ENCODE peak calls at places on chromosomes 11 and 22, in ten cellular contexts. F is GM20000; S is GM13976; T is psoas muscle; P is CD4-positive, alpha-beta T cell; W is AG04450; C is HCT116; Y is nephron progenitor cell; Q is B cell; M is kidney. E is an unnamed sample.

GRCh38 chr22:37068859-37069258 is 17.3 kb downstream of the KCTD17 start:
- DNase-seq in F (no peak), Q (no peak), W (no peak), M (no peak), T (no peak), C (no peak), S (no peak), Y (peak), P (no peak), E (no peak)

GRCh38 chr22:44555597-44555996 is 57.6 kb upstream of the RTL6 start:
- DNase-seq in P (no peak), Y (no peak), Q (no peak), C (no peak), T (no peak), S (no peak), F (no peak), M (no peak), W (no peak), E (no peak)

GRCh38 chr11:126083829-126084607 is 21.4 kb upstream of the CDON start:
- DNase-seq in P (peak), Q (no peak), M (no peak), T (no peak), C (no peak), W (no peak), F (no peak), Y (no peak), S (no peak), E (no peak)

GRCh38 chr11:36157151-36157519 is 132.1 kb downstream of the COMMD9 start:
- DNase-seq in C (no peak), Q (no peak), S (no peak), F (no peak), M (no peak), P (no peak), W (no peak), Y (no peak), T (no peak), E (no peak)

GRCh38 chr11:45444796-45445195 is 158.7 kb upstream of the SYT13 start:
- DNase-seq in M (no peak), C (no peak), W (no peak), T (no peak), Q (no peak), Y (no peak), S (no peak), F (no peak), P (no peak), E (no peak)

GRCh38 chr11:129410561-129410960 is 34.9 kb downstream of the BARX2 start:
- DNase-seq in W (no peak), M (no peak), Q (no peak), S (no peak), P (no peak), T (no peak), Y (no peak), C (no peak), F (no peak), E (no peak)

GRCh38 chr22:28283025-28283654 is 364.1 kb upstream of the PITPNB start:
- DNase-seq in F (no peak), C (no peak), Q (no peak), S (no peak), T (no peak), W (no peak), Y (no peak), M (no peak), P (no peak), E (no peak)

GRCh38 chr11:17013548-17014320 is 480 bp downstream of the PLEKHA7 start:
- DNase-seq in P (peak), M (peak), F (peak), Q (no peak), Y (peak), T (peak), C (no peak), S (peak), W (no peak), E (peak)

GRCh38 chr11:87265132-87265531 is 227.4 kb downstream of the TMEM135 start:
- DNase-seq in F (no peak), M (no peak), Q (no peak), C (no peak), P (no peak), W (peak), T (no peak), Y (no peak), S (no peak), E (no peak)

GRCh38 chr11:10305964-10306918 is 1.4 kb downstream of the ADM start:
- DNase-seq in M (peak), P (no peak), W (no peak), C (no peak), S (peak), T (peak), F (peak), Y (peak), Q (no peak), E (no peak)

GRCh38 chr11:75244052-75244814 is 3.7 kb downstream of the TPBGL start:
- DNase-seq in C (no peak), Q (no peak), F (no peak), S (no peak), P (no peak), M (no peak), W (no peak), Y (no peak), T (no peak), E (no peak)

GRCh38 chr11:36027731-36028130 is 83.9 kb downstream of the LDLRAD3 start:
- DNase-seq in T (peak), M (no peak), Y (no peak), F (no peak), C (no peak), Q (no peak), S (no peak), P (no peak), W (no peak), E (no peak)

GRCh38 chr11:111992456-111992855 is 32.8 kb upstream of the DLAT start:
- DNase-seq in W (no peak), Q (no peak), M (no peak), F (no peak), P (no peak), Y (no peak), T (no peak), C (no peak), S (no peak), E (no peak)

GRCh38 chr22:50625131-50625567 is 2.8 kb downstream of the ARSA start:
- DNase-seq in M (peak), T (no peak), Y (no peak), P (no peak), S (no peak), C (no peak), W (no peak), Q (no peak), F (no peak), E (no peak)

GRCh38 chr22:36541831-36542391 is 12.9 kb upstream of the EIF3D start:
- DNase-seq in S (no peak), P (peak), Q (no peak), W (peak), F (no peak), M (no peak), Y (no peak), T (no peak), C (peak), E (no peak)

GRCh38 chr11:47723041-47723440 is 7.9 kb upstream of the AGBL2 start:
- DNase-seq in F (no peak), C (no peak), M (no peak), Y (no peak), S (no peak), P (no peak), Q (no peak), T (no peak), W (no peak), E (no peak)

GRCh38 chr11:47186076-47186936 is at the start of gene PACSIN3:
- DNase-seq in M (peak), P (peak), Q (no peak), Y (peak), F (peak), T (peak), W (no peak), S (peak), C (no peak), E (peak)

GRCh38 chr22:25884121-25884520 is 142.1 kb downstream of the MYO18B start:
- DNase-seq in P (no peak), M (no peak), Q (no peak), W (no peak), F (no peak), Y (no peak), S (no peak), C (no peak), T (no peak), E (no peak)

GRCh38 chr22:49951986-49952896 is 8.3 kb upstream of the PIM3 start:
- DNase-seq in P (no peak), C (no peak), Y (no peak), F (no peak), Q (no peak), W (peak), M (no peak), T (no peak), S (no peak), E (no peak)

GRCh38 chr11:120228794-120229384 is 11.1 kb upstream of the POU2F3 start:
- DNase-seq in Q (no peak), P (no peak), C (no peak), W (no peak), F (no peak), M (peak), T (no peak), Y (no peak), S (no peak), E (no peak)

GRCh38 chr11:75107187-75107586 is 10.5 kb upstream of the OR2AT4 start:
- DNase-seq in T (no peak), Y (no peak), W (no peak), P (no peak), M (no peak), C (no peak), S (no peak), F (no peak), Q (no peak), E (no peak)

GRCh38 chr22:42284643-42285181 is 14.3 kb upstream of the TCF20 start:
- DNase-seq in W (no peak), S (no peak), F (no peak), M (peak), T (no peak), Y (no peak), Q (no peak), P (no peak), C (no peak), E (no peak)

GRCh38 chr11:130999992-131000770 is 83.9 kb upstream of the SNX19 start:
- DNase-seq in Q (no peak), M (no peak), Y (no peak), F (no peak), T (no peak), S (no peak), W (peak), C (peak), P (no peak), E (no peak)

GRCh38 chr11:73907191-73907590 is 30.4 kb downstream of the PAAF1 start:
- DNase-seq in Q (no peak), W (no peak), Y (no peak), F (no peak), M (no peak), S (no peak), C (peak), T (peak), P (no peak), E (no peak)
- TF ChIP-seq CTCF in Q (no peak), W (peak), Y (no peak), F (no peak), M (no peak), S (no peak), C (no peak), T (peak), P (no peak), E (no peak)

GRCh38 chr11:19805346-19805745 is 92.7 kb downstream of the NAV2 start:
- DNase-seq in Y (no peak), F (no peak), T (no peak), Q (no peak), S (no peak), P (no peak), M (no peak), C (no peak), W (no peak), E (no peak)

GRCh38 chr11:19806251-19806650 is 93.6 kb downstream of the NAV2 start:
- DNase-seq in T (no peak), Y (no peak), C (no peak), Q (no peak), P (no peak), S (no peak), W (no peak), M (no peak), F (no peak), E (no peak)

GRCh38 chr11:19805827-19806226 is 93.2 kb downstream of the NAV2 start:
- DNase-seq in F (no peak), T (no peak), Y (no peak), Q (no peak), C (no peak), W (no peak), P (no peak), S (no peak), M (no peak), E (no peak)

GRCh38 chr11:19810852-19811251 is 98.2 kb downstream of the NAV2 start:
- DNase-seq in F (no peak), Q (no peak), T (no peak), W (no peak), P (no peak), Y (no peak), M (no peak), S (no peak), C (no peak), E (no peak)

GRCh38 chr11:19808076-19808911 is 95.7 kb downstream of the NAV2 start:
- DNase-seq in Y (no peak), T (no peak), P (no peak), Q (no peak), W (no peak), C (no peak), M (no peak), F (no peak), S (no peak), E (no peak)
- TF ChIP-seq CTCF in Y (no peak), T (peak), P (no peak), Q (no peak), W (peak), C (peak), M (no peak), F (no peak), S (no peak), E (no peak)

GRCh38 chr11:76551400-76551799 is 106.6 kb downstream of the EMSY start:
- DNase-seq in Q (no peak), T (no peak), M (no peak), P (no peak), S (no peak), W (no peak), Y (no peak), F (no peak), C (no peak), E (no peak)
- TF ChIP-seq CTCF in Q (peak), T (peak), M (no peak), P (peak), S (no peak), W (peak), Y (no peak), F (no peak), C (peak), E (peak)

DNA sequence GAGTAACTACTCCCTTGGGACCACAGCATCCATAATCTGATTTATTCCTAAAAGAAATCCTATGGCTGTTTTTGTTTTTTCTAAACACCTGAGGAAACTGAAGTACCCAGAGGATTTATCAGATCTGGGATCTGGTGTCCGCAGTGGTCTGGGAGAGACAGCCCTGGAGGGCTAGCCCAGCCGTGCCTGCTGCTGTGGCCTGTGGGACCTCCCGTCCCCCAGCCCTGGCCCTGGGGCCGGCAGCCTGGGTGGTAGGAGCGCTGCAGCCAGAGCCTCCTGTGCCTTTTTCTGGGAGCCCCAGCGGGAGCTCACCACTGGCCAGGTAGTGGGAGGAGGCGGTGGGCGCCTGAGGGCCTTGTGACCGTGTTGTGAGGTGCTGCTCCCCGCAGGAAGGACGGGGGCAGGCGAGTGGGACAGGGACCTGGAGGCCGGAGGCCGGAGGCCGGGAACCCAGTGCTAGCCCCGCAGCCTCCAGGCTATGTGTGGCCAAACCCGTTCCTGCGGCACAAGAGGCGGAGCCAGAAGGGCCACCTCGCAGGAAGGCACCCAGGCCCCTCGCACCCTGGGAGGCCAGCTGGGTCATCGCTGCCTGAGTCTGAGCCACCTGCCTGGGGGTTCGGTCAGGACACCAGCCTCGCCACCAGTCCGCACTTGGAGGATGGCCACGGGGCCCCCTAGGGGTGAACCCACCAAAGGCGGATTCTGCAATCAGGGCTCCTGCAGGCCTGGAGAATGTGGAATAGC is 18.2 kb upstream of the C11orf96 start:
- DNase-seq in Q (no peak), Y (no peak), W (no peak), F (no peak), S (no peak), C (no peak), M (peak), T (no peak), P (no peak), E (no peak)
- TF ChIP-seq CTCF in Q (no peak), Y (no peak), W (peak), F (no peak), S (no peak), C (no peak), M (no peak), T (peak), P (no peak), E (no peak)

GRCh38 chr11:102830328-102830727 is 13.1 kb downstream of the MMP3 start:
- DNase-seq in P (no peak), Y (no peak), M (no peak), C (no peak), F (no peak), T (no peak), Q (no peak), S (no peak), W (no peak), E (no peak)

GRCh38 chr11:102829671-102830070 is 13.7 kb downstream of the MMP3 start:
- DNase-seq in C (no peak), Q (no peak), T (no peak), P (no peak), W (no peak), S (no peak), F (no peak), M (no peak), Y (no peak), E (no peak)

GRCh38 chr11:102832612-102833011 is 10.8 kb downstream of the MMP3 start:
- DNase-seq in F (no peak), W (no peak), T (no peak), S (no peak), Q (no peak), M (no peak), C (no peak), Y (no peak), P (no peak), E (no peak)

GRCh38 chr11:102831709-102832492 is 11.5 kb downstream of the MMP3 start:
- DNase-seq in T (no peak), S (no peak), F (no peak), C (no peak), Q (no peak), M (no peak), W (no peak), Y (no peak), P (no peak), E (no peak)

GRCh38 chr11:102831128-102831708 is 12.2 kb downstream of the MMP3 start:
- DNase-seq in Y (peak), S (peak), F (peak), Q (no peak), C (no peak), M (no peak), P (no peak), T (peak), W (no peak), E (peak)
- TF ChIP-seq CTCF in Y (no peak), S (peak), F (peak), Q (no peak), C (no peak), M (peak), P (no peak), T (no peak), W (peak), E (peak)

E was measured in GM13977.